ENCODE peak calls at places on chromosomes 3 and 15, in ten cellular contexts. One of them, this sample, is unnamed.

GRCh38 chr15:34358367-34358766 is 8.6 kb downstream of the LPCAT4 start:
- DNase-seq in effector memory CD4-positive, alpha-beta T cell: no peak
- DNase-seq in A549: peak; percentile 82
- DNase-seq in spleen: no peak
- DNase-seq in CD8-positive, alpha-beta T cell: no peak
- DNase-seq in fibroblast of lung: no peak
- DNase-seq in tibial nerve: no peak
- DNase-seq in cardiac muscle cell: no peak
- DNase-seq in stomach: no peak
- DNase-seq in thoracic aorta: no peak
- DNase-seq in this sample: no peak

GRCh38 chr15:48040166-48040817 is 80.5 kb upstream of the SLC24A5 start:
- DNase-seq in effector memory CD4-positive, alpha-beta T cell: no peak
- DNase-seq in A549: no peak
- DNase-seq in spleen: no peak
- DNase-seq in CD8-positive, alpha-beta T cell: no peak
- DNase-seq in fibroblast of lung: peak; percentile 66
- DNase-seq in tibial nerve: no peak
- DNase-seq in cardiac muscle cell: peak; percentile 26
- DNase-seq in stomach: no peak
- DNase-seq in thoracic aorta: no peak
- DNase-seq in this sample: no peak

GRCh38 chr15:43067717-43068461 is 37.9 kb downstream of the UBR1 start:
- DNase-seq in effector memory CD4-positive, alpha-beta T cell: no peak
- DNase-seq in A549: no peak
- DNase-seq in spleen: no peak
- DNase-seq in CD8-positive, alpha-beta T cell: no peak
- DNase-seq in fibroblast of lung: peak; percentile 85
- DNase-seq in tibial nerve: no peak
- DNase-seq in cardiac muscle cell: peak; percentile 36
- DNase-seq in stomach: no peak
- DNase-seq in thoracic aorta: no peak
- DNase-seq in this sample: no peak

GRCh38 chr3:152909180-152909883 is 74.4 kb downstream of the P2RY1 start:
- DNase-seq in effector memory CD4-positive, alpha-beta T cell: no peak
- DNase-seq in A549: no peak
- DNase-seq in spleen: no peak
- DNase-seq in CD8-positive, alpha-beta T cell: no peak
- DNase-seq in fibroblast of lung: peak; percentile 43
- DNase-seq in tibial nerve: no peak
- DNase-seq in cardiac muscle cell: peak; percentile 73
- DNase-seq in stomach: no peak
- DNase-seq in thoracic aorta: no peak
- DNase-seq in this sample: no peak

GRCh38 chr3:52403271-52403841 is 41.5 kb downstream of the SEMA3G start:
- DNase-seq in effector memory CD4-positive, alpha-beta T cell: no peak
- DNase-seq in A549: no peak
- DNase-seq in spleen: peak; percentile 56
- DNase-seq in CD8-positive, alpha-beta T cell: no peak
- DNase-seq in fibroblast of lung: no peak
- DNase-seq in tibial nerve: no peak
- DNase-seq in cardiac muscle cell: no peak
- DNase-seq in stomach: no peak
- DNase-seq in thoracic aorta: no peak
- DNase-seq in this sample: no peak

GRCh38 chr3:121566773-121567172 is 976 bp upstream of the ARGFX start:
- DNase-seq in effector memory CD4-positive, alpha-beta T cell: no peak
- DNase-seq in A549: no peak
- DNase-seq in spleen: no peak
- DNase-seq in CD8-positive, alpha-beta T cell: no peak
- DNase-seq in fibroblast of lung: no peak
- DNase-seq in tibial nerve: no peak
- DNase-seq in cardiac muscle cell: no peak
- DNase-seq in stomach: no peak
- DNase-seq in thoracic aorta: no peak
- DNase-seq in this sample: no peak

GRCh38 chr3:153290278-153291015 is 128.4 kb downstream of the RAP2B start:
- DNase-seq in effector memory CD4-positive, alpha-beta T cell: no peak
- DNase-seq in A549: peak; percentile 15
- DNase-seq in spleen: no peak
- DNase-seq in CD8-positive, alpha-beta T cell: peak; percentile 31
- DNase-seq in fibroblast of lung: no peak
- DNase-seq in tibial nerve: no peak
- DNase-seq in cardiac muscle cell: no peak
- DNase-seq in stomach: no peak
- DNase-seq in thoracic aorta: no peak
- DNase-seq in this sample: no peak

GRCh38 chr3:9778518-9779129 is 8.9 kb upstream of the CAMK1 start:
- DNase-seq in effector memory CD4-positive, alpha-beta T cell: no peak
- DNase-seq in A549: no peak
- DNase-seq in spleen: peak; percentile 44
- DNase-seq in CD8-positive, alpha-beta T cell: no peak
- DNase-seq in fibroblast of lung: peak; percentile 32
- DNase-seq in tibial nerve: no peak
- DNase-seq in cardiac muscle cell: no peak
- DNase-seq in stomach: no peak
- DNase-seq in thoracic aorta: no peak
- DNase-seq in this sample: no peak

GRCh38 chr3:144556392-144556791 is 584.8 kb downstream of the DIPK2A start:
- DNase-seq in effector memory CD4-positive, alpha-beta T cell: no peak
- DNase-seq in A549: peak; percentile 3
- DNase-seq in spleen: no peak
- DNase-seq in CD8-positive, alpha-beta T cell: no peak
- DNase-seq in fibroblast of lung: peak; percentile 64
- DNase-seq in tibial nerve: no peak
- DNase-seq in cardiac muscle cell: no peak
- DNase-seq in stomach: no peak
- DNase-seq in thoracic aorta: no peak
- DNase-seq in this sample: no peak

GRCh38 chr3:10977864-10978510 is 14.6 kb upstream of the SLC6A1 start:
- DNase-seq in effector memory CD4-positive, alpha-beta T cell: no peak
- DNase-seq in A549: no peak
- DNase-seq in spleen: peak; percentile 18
- DNase-seq in CD8-positive, alpha-beta T cell: no peak
- DNase-seq in fibroblast of lung: peak; percentile 68
- DNase-seq in tibial nerve: no peak
- DNase-seq in cardiac muscle cell: peak; percentile 4
- DNase-seq in stomach: no peak
- DNase-seq in thoracic aorta: no peak
- DNase-seq in this sample: no peak

GRCh38 chr3:111325160-111325707 is 216.8 kb upstream of the CD96 start:
- DNase-seq in effector memory CD4-positive, alpha-beta T cell: no peak
- DNase-seq in A549: no peak
- DNase-seq in spleen: no peak
- DNase-seq in CD8-positive, alpha-beta T cell: no peak
- DNase-seq in fibroblast of lung: peak; percentile 52
- DNase-seq in tibial nerve: no peak
- DNase-seq in cardiac muscle cell: no peak
- DNase-seq in stomach: no peak
- DNase-seq in thoracic aorta: no peak
- DNase-seq in this sample: no peak

GRCh38 chr3:43291546-43291945 is 5.2 kb downstream of the SNRK start:
- DNase-seq in effector memory CD4-positive, alpha-beta T cell: no peak
- DNase-seq in A549: no peak
- DNase-seq in spleen: no peak
- DNase-seq in CD8-positive, alpha-beta T cell: no peak
- DNase-seq in fibroblast of lung: peak; percentile 28
- DNase-seq in tibial nerve: no peak
- DNase-seq in cardiac muscle cell: no peak
- DNase-seq in stomach: no peak
- DNase-seq in thoracic aorta: no peak
- DNase-seq in this sample: no peak

GRCh38 chr3:43298292-43298691 is 12.0 kb downstream of the SNRK start:
- DNase-seq in effector memory CD4-positive, alpha-beta T cell: no peak
- DNase-seq in A549: no peak
- DNase-seq in spleen: no peak
- DNase-seq in CD8-positive, alpha-beta T cell: no peak
- DNase-seq in fibroblast of lung: no peak
- DNase-seq in tibial nerve: no peak
- DNase-seq in cardiac muscle cell: no peak
- DNase-seq in stomach: no peak
- DNase-seq in thoracic aorta: no peak
- DNase-seq in this sample: no peak

GRCh38 chr3:43296565-43296964 is 10.2 kb downstream of the SNRK start:
- DNase-seq in effector memory CD4-positive, alpha-beta T cell: peak; percentile 44
- DNase-seq in A549: no peak
- DNase-seq in spleen: peak; percentile 84
- DNase-seq in CD8-positive, alpha-beta T cell: peak; percentile 67
- DNase-seq in fibroblast of lung: no peak
- DNase-seq in tibial nerve: no peak
- DNase-seq in cardiac muscle cell: peak; percentile 48
- DNase-seq in stomach: no peak
- DNase-seq in thoracic aorta: no peak
- DNase-seq in this sample: no peak

GRCh38 chr3:43298761-43299160 is 12.4 kb downstream of the SNRK start:
- DNase-seq in effector memory CD4-positive, alpha-beta T cell: no peak
- DNase-seq in A549: no peak
- DNase-seq in spleen: no peak
- DNase-seq in CD8-positive, alpha-beta T cell: no peak
- DNase-seq in fibroblast of lung: no peak
- DNase-seq in tibial nerve: no peak
- DNase-seq in cardiac muscle cell: no peak
- DNase-seq in stomach: no peak
- DNase-seq in thoracic aorta: no peak
- DNase-seq in this sample: no peak

DNA sequence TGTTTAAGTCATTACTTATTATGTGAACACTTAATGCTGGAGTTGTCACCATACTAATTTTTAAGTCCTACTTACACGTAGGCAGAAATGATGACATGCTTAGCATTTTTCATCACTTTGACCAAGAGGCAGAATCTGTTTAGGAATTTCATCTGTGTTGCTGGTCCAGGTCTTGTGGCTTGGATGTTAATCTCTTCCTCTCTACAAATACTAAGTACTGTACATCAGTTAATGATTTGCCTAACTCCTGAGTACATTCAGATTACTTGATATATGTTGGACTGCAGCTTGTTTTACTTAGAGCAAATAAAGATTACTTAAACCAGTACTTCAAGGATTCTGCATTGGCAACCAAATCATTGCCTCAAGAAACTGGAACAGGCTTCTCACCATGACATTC is 8.6 kb downstream of the SNRK start:
- DNase-seq in effector memory CD4-positive, alpha-beta T cell: no peak
- DNase-seq in A549: no peak
- DNase-seq in spleen: no peak
- DNase-seq in CD8-positive, alpha-beta T cell: no peak
- DNase-seq in fibroblast of lung: peak; percentile 29
- DNase-seq in tibial nerve: no peak
- DNase-seq in cardiac muscle cell: no peak
- DNase-seq in stomach: no peak
- DNase-seq in thoracic aorta: no peak
- DNase-seq in this sample: no peak
- H3K4me1 ChIP-seq in effector memory CD4-positive, alpha-beta T cell: peaks cover 69% of the 10 kb centered on the region
- H3K4me1 ChIP-seq in A549: peaks cover 28% of the 10 kb centered on the region
- H3K4me1 ChIP-seq in spleen: peaks cover 100% of the 10 kb centered on the region
- H3K4me1 ChIP-seq in CD8-positive, alpha-beta T cell: peaks cover 89% of the 10 kb centered on the region
- H3K4me1 ChIP-seq in fibroblast of lung: peaks cover 12% of the 10 kb centered on the region
- H3K4me1 ChIP-seq in tibial nerve: peaks cover 97% of the 10 kb centered on the region
- H3K4me1 ChIP-seq in cardiac muscle cell: no peaks in the 10 kb centered on the region
- H3K4me1 ChIP-seq in stomach: peaks cover 100% of the 10 kb centered on the region
- H3K4me1 ChIP-seq in thoracic aorta: peaks cover 23% of the 10 kb centered on the region
- H3K4me1 ChIP-seq in this sample: peaks cover 96% of the 10 kb centered on the region

DNA sequence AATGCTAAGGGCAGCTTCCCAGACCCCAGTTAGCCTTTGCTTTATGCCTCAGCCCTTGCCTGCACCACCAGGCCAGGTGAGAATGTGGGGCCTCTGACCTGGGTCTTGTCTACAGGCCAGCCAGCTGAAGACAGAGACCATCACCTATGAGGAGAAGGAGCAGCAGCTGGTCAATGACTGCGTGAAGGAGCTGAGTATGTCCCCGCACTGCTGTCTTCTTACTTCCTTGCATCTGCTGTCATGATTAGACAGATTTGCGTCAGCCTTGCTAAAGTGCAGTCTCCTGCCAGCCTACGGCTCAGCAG is 74.6 kb downstream of the CCK start:
- DNase-seq in effector memory CD4-positive, alpha-beta T cell: no peak
- DNase-seq in A549: no peak
- DNase-seq in spleen: no peak
- DNase-seq in CD8-positive, alpha-beta T cell: no peak
- DNase-seq in fibroblast of lung: no peak
- DNase-seq in tibial nerve: no peak
- DNase-seq in cardiac muscle cell: no peak
- DNase-seq in stomach: no peak
- DNase-seq in thoracic aorta: no peak
- DNase-seq in this sample: no peak
- H3K4me1 ChIP-seq in effector memory CD4-positive, alpha-beta T cell: no peaks in the 10 kb centered on the region
- H3K4me1 ChIP-seq in A549: no peaks in the 10 kb centered on the region
- H3K4me1 ChIP-seq in spleen: peaks cover 38% of the 10 kb centered on the region
- H3K4me1 ChIP-seq in CD8-positive, alpha-beta T cell: peaks cover 15% of the 10 kb centered on the region
- H3K4me1 ChIP-seq in fibroblast of lung: no peaks in the 10 kb centered on the region
- H3K4me1 ChIP-seq in tibial nerve: peaks cover 14% of the 10 kb centered on the region
- H3K4me1 ChIP-seq in cardiac muscle cell: no peaks in the 10 kb centered on the region
- H3K4me1 ChIP-seq in stomach: peaks cover 54% of the 10 kb centered on the region
- H3K4me1 ChIP-seq in thoracic aorta: no peaks in the 10 kb centered on the region
- H3K4me1 ChIP-seq in this sample: no peaks in the 10 kb centered on the region

GRCh38 chr15:74955017-74955416 is 1.6 kb downstream of the RPP25 start:
- DNase-seq in effector memory CD4-positive, alpha-beta T cell: no peak
- DNase-seq in A549: no peak
- DNase-seq in spleen: peak; percentile 73
- DNase-seq in CD8-positive, alpha-beta T cell: no peak
- DNase-seq in fibroblast of lung: no peak
- DNase-seq in tibial nerve: no peak
- DNase-seq in cardiac muscle cell: peak; percentile 42
- DNase-seq in stomach: no peak
- DNase-seq in thoracic aorta: no peak
- DNase-seq in this sample: no peak
- H3K4me1 ChIP-seq in effector memory CD4-positive, alpha-beta T cell: peaks cover 36% of the 10 kb centered on the region
- H3K4me1 ChIP-seq in A549: peaks cover 43% of the 10 kb centered on the region
- H3K4me1 ChIP-seq in spleen: peaks cover 66% of the 10 kb centered on the region
- H3K4me1 ChIP-seq in CD8-positive, alpha-beta T cell: peaks cover 26% of the 10 kb centered on the region
- H3K4me1 ChIP-seq in fibroblast of lung: no peaks in the 10 kb centered on the region
- H3K4me1 ChIP-seq in tibial nerve: peaks cover 61% of the 10 kb centered on the region
- H3K4me1 ChIP-seq in cardiac muscle cell: peaks cover 24% of the 10 kb centered on the region
- H3K4me1 ChIP-seq in stomach: peaks cover 64% of the 10 kb centered on the region
- H3K4me1 ChIP-seq in thoracic aorta: peaks cover 16% of the 10 kb centered on the region
- H3K4me1 ChIP-seq in this sample: peaks cover 50% of the 10 kb centered on the region

DNA sequence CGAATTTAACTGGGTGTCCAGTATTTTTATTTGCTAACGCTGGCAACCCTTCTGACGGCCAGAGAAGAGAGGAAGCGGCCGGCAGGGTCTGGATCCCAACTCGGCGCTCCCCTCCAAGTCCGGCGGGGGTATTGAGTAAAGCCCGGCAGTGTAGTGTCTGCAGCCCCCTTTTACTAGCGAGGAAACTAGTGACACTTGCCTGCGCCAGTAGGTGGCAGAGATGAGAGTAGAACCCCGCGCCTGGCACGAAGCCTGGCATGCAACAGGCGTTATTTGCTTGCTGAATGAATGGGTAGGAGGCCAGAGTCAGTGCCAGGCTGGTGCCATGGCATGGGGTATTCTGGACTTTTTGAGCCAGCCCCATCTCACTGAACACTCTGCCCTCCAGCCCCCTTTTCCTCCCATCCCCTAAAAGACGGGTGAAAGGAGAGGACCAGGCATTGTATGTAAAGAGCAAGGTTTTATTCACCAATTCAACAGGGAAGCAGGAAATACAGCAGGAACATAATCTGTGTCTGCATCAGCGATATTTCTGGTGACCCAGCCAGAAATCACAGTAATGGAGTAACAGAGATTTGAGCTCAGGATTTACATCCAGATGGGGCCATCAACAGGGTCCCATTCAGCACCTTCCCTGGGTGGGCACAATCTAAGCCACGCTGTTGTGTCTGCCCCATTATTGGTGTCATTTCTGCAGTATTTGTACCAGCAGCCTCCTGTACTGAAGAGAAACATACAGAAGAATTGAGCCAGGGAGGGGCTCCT is 788 bp upstream of the WDR73 start:
- DNase-seq in effector memory CD4-positive, alpha-beta T cell: peak; percentile 52
- DNase-seq in A549: peak; percentile 73
- DNase-seq in spleen: peak; percentile 94
- DNase-seq in CD8-positive, alpha-beta T cell: peak; percentile 77
- DNase-seq in fibroblast of lung: peak; percentile 75
- DNase-seq in tibial nerve: peak; percentile 58
- DNase-seq in cardiac muscle cell: peak; percentile 86
- DNase-seq in stomach: peak; percentile 86
- DNase-seq in thoracic aorta: peak; percentile 49
- DNase-seq in this sample: no peak
- H3K4me1 ChIP-seq in effector memory CD4-positive, alpha-beta T cell: peaks cover 28% of the 10 kb centered on the region
- H3K4me1 ChIP-seq in A549: peaks cover 52% of the 10 kb centered on the region
- H3K4me1 ChIP-seq in spleen: peaks cover 46% of the 10 kb centered on the region
- H3K4me1 ChIP-seq in CD8-positive, alpha-beta T cell: peaks cover 36% of the 10 kb centered on the region
- H3K4me1 ChIP-seq in fibroblast of lung: peaks cover 11% of the 10 kb centered on the region
- H3K4me1 ChIP-seq in tibial nerve: peaks cover 64% of the 10 kb centered on the region
- H3K4me1 ChIP-seq in cardiac muscle cell: peaks cover 20% of the 10 kb centered on the region
- H3K4me1 ChIP-seq in stomach: peaks cover 71% of the 10 kb centered on the region
- H3K4me1 ChIP-seq in thoracic aorta: peaks cover 17% of the 10 kb centered on the region
- H3K4me1 ChIP-seq in this sample: peaks cover 43% of the 10 kb centered on the region

This sample was measured in vagina.